ENCODE peak calls at places on chromosomes 6 and 20, in seven cellular contexts. R is iPS-NIHi11, M is GM04504, O is body of pancreas, E is cardiac fibroblast, P is ecto neural progenitor cell, A is skeletal muscle cell. B is an unnamed sample.

GRCh38 chr20:33007376-33008335 is at the start of gene BPIFB2:
- DNase-seq in R (no peak), M (no peak), O (no peak), E (no peak), P (no peak), A (no peak), B (no peak)

GRCh38 chr6:169313347-169314010 is 59.8 kb upstream of the THBS2 start:
- DNase-seq in R (no peak), M (no peak), O (no peak), E (no peak), P (no peak), A (no peak), B (no peak)

GRCh38 chr6:141988954-141989705 is 143.6 kb upstream of the GJE1 start:
- DNase-seq in R (peak), M (peak), O (no peak), E (peak), P (peak), A (peak), B (peak)

GRCh38 chr6:17478223-17478907 is 85.0 kb downstream of the CAP2 start:
- DNase-seq in R (no peak), M (no peak), O (no peak), E (no peak), P (no peak), A (no peak), B (no peak)

GRCh38 chr6:38876470-38876869 is 161.4 kb downstream of the DNAH8 start:
- DNase-seq in R (no peak), M (no peak), O (no peak), E (no peak), P (no peak), A (peak), B (no peak)

GRCh38 chr20:63864545-63864977 is 509 bp upstream of the TPD52L2 start:
- DNase-seq in R (no peak), M (no peak), O (no peak), E (no peak), P (no peak), A (no peak), B (no peak)

GRCh38 chr6:89317067-89317466 is 2.0 kb upstream of the GABRR2 start:
- DNase-seq in R (no peak), M (no peak), O (no peak), E (no peak), P (no peak), A (no peak), B (no peak)

GRCh38 chr20:59820204-59821041 is 113.0 kb downstream of the SYCP2 start:
- DNase-seq in R (no peak), M (no peak), O (no peak), E (no peak), P (peak), A (peak), B (no peak)

GRCh38 chr20:37343994-37344355 is 2.0 kb upstream of the SRC start:
- DNase-seq in R (no peak), M (no peak), O (no peak), E (no peak), P (no peak), A (no peak), B (no peak)

GRCh38 chr20:58642465-58642864 is 8.6 kb upstream of the STX16 start:
- DNase-seq in R (no peak), M (no peak), O (no peak), E (no peak), P (peak), A (no peak), B (no peak)

GRCh38 chr6:47230579-47230978 is 79.1 kb downstream of the TNFRSF21 start:
- DNase-seq in R (no peak), M (no peak), O (no peak), E (no peak), P (no peak), A (no peak), B (no peak)

GRCh38 chr6:41036188-41036587 is 2.8 kb downstream of the UNC5CL start:
- DNase-seq in R (no peak), M (no peak), O (peak), E (no peak), P (no peak), A (no peak), B (no peak)

GRCh38 chr20:60694763-60695162 is 557.3 kb upstream of the CDH4 start:
- DNase-seq in R (no peak), M (peak), O (no peak), E (no peak), P (no peak), A (no peak), B (no peak)

GRCh38 chr6:7535498-7535897 is 6.0 kb upstream of the DSP start:
- DNase-seq in R (no peak), M (peak), O (no peak), E (peak), P (no peak), A (no peak), B (peak)

GRCh38 chr20:31496761-31497295 is 17.4 kb upstream of the HM13 start:
- DNase-seq in R (no peak), M (no peak), O (peak), E (peak), P (no peak), A (no peak), B (no peak)

GRCh38 chr20:53827996-53828672 is 234.5 kb upstream of the ZNF217 start:
- DNase-seq in R (no peak), M (peak), O (peak), E (peak), P (no peak), A (peak), B (peak)

GRCh38 chr20:38260378-38261053 is at the start of gene KIAA1755:
- DNase-seq in R (peak), M (no peak), O (no peak), E (no peak), P (peak), A (no peak), B (no peak)

GRCh38 chr6:84137989-84138575 is 89.4 kb downstream of the CEP162 start:
- DNase-seq in R (no peak), M (no peak), O (no peak), E (peak), P (no peak), A (no peak), B (no peak)

GRCh38 chr6:26157150-26157837 is 70.1 kb downstream of the HFE start:
- DNase-seq in R (no peak), M (no peak), O (peak), E (no peak), P (peak), A (no peak), B (peak)

GRCh38 chr6:10441655-10442009 is 26.8 kb upstream of the TFAP2A start:
- DNase-seq in R (no peak), M (no peak), O (no peak), E (no peak), P (no peak), A (no peak), B (no peak)

GRCh38 chr20:53929399-53929798 is 141.0 kb downstream of the BCAS1 start:
- DNase-seq in R (no peak), M (no peak), O (no peak), E (no peak), P (no peak), A (no peak), B (no peak)

GRCh38 chr6:166877906-166878305 is 78.4 kb downstream of the RNASET2 start:
- DNase-seq in R (no peak), M (no peak), O (no peak), E (peak), P (no peak), A (no peak), B (no peak)

GRCh38 chr20:35353646-35354045 is 58.1 kb downstream of the UQCC1 start:
- DNase-seq in R (no peak), M (no peak), O (no peak), E (no peak), P (no peak), A (no peak), B (no peak)

GRCh38 chr20:46129955-46130481 is 11.9 kb downstream of the CD40 start:
- DNase-seq in R (no peak), M (no peak), O (no peak), E (no peak), P (no peak), A (no peak), B (no peak)

GRCh38 chr6:24566020-24566752 is 71.4 kb downstream of the ALDH5A1 start:
- DNase-seq in R (no peak), M (no peak), O (no peak), E (no peak), P (no peak), A (no peak), B (peak)

GRCh38 chr6:2263896-2264295 is 18.5 kb upstream of the GMDS start:
- DNase-seq in R (no peak), M (no peak), O (no peak), E (no peak), P (no peak), A (no peak), B (no peak)

GRCh38 chr20:19701449-19701848 is 56.6 kb upstream of the RIN2 start:
- DNase-seq in R (no peak), M (no peak), O (no peak), E (no peak), P (no peak), A (no peak), B (no peak)

GRCh38 chr20:11296221-11296620 is 621.5 kb upstream of the BTBD3 start:
- DNase-seq in R (no peak), M (no peak), O (no peak), E (no peak), P (no peak), A (no peak), B (no peak)

GRCh38 chr6:155328539-155329459 is 14.5 kb upstream of the TFB1M start:
- DNase-seq in R (no peak), M (no peak), O (peak), E (peak), P (no peak), A (no peak), B (no peak)

GRCh38 chr6:167270499-167271307 is 20.4 kb upstream of the UNC93A start:
- DNase-seq in R (no peak), M (no peak), O (no peak), E (no peak), P (no peak), A (no peak), B (no peak)

GRCh38 chr6:166341915-166342292 is 441 bp downstream of the SFT2D1 start:
- DNase-seq in R (no peak), M (no peak), O (no peak), E (peak), P (no peak), A (no peak), B (no peak)

GRCh38 chr6:77217896-77218295 is 245.4 kb downstream of the HTR1B start:
- DNase-seq in R (no peak), M (no peak), O (no peak), E (no peak), P (no peak), A (no peak), B (no peak)

GRCh38 chr6:31228484-31228883 is 43.4 kb downstream of the HLA-C start:
- DNase-seq in R (no peak), M (no peak), O (no peak), E (no peak), P (no peak), A (no peak), B (no peak)

B was measured in amniotic stem cell.